ENCODE peak calls at places on chromosomes 13 and 19, in six cellular contexts. F is stomach, S is GM23338, R is breast epithelium, H is astrocyte, L is neural progenitor cell. Y is an unnamed sample. For H3K27me3, the result is how much of the 10 kb centered on the place peaks cover.

GRCh38 chr13:44306401-44307192 is 67.0 kb upstream of the SERP2 start:
- DNase-seq in F (peak), S (peak), R (no peak), H (peak), L (peak), Y (peak)

GRCh38 chr13:70171151-70171550 is 62.9 kb upstream of the KLHL1 start:
- DNase-seq in F (no peak), S (no peak), R (no peak), H (no peak), L (no peak), Y (no peak)

GRCh38 chr13:94427313-94427712 is 52.2 kb downstream of the DCT start:
- DNase-seq in F (no peak), S (no peak), R (no peak), H (no peak), L (no peak), Y (no peak)

GRCh38 chr13:61774903-61775302 is 359.3 kb upstream of the PCDH20 start:
- DNase-seq in F (no peak), S (no peak), R (no peak), H (no peak), L (no peak), Y (no peak)

GRCh38 chr19:48806818-48807589 is 3.8 kb downstream of the BCAT2 start:
- DNase-seq in F (no peak), S (peak), R (no peak), H (no peak), L (peak), Y (peak)

GRCh38 chr13:59531571-59532091 is 632.1 kb downstream of the DIAPH3 start:
- DNase-seq in F (peak), S (peak), R (peak), H (peak), L (peak), Y (peak)

GRCh38 chr19:56538761-56539263 is at the start of gene ZFP28:
- DNase-seq in F (no peak), S (peak), R (no peak), H (no peak), L (no peak), Y (peak)

GRCh38 chr13:44300895-44301638 is 72.6 kb upstream of the SERP2 start:
- DNase-seq in F (peak), S (no peak), R (peak), H (peak), L (no peak), Y (no peak)

GRCh38 chr19:15323496-15324235 is 8.7 kb downstream of the BRD4 start:
- DNase-seq in F (peak), S (no peak), R (no peak), H (no peak), L (no peak), Y (no peak)

GRCh38 chr13:91348906-91349435 is 1.5 kb downstream of the MIR17HG start:
- DNase-seq in F (peak), S (peak), R (peak), H (peak), L (peak), Y (peak)

GRCh38 chr13:27269114-27269665 is 1.4 kb upstream of the RASL11A start:
- DNase-seq in F (no peak), S (no peak), R (no peak), H (no peak), L (no peak), Y (no peak)

GRCh38 chr19:17441241-17442135 is 7.0 kb downstream of the TMEM221 start:
- DNase-seq in F (no peak), S (peak), R (no peak), H (peak), L (peak), Y (peak)

GRCh38 chr13:99339736-99340392 is 32.7 kb upstream of the GPR183 start:
- DNase-seq in F (peak), S (no peak), R (no peak), H (peak), L (no peak), Y (no peak)

GRCh38 chr13:103931885-103932284 is 865.7 kb upstream of the SLC10A2 start:
- DNase-seq in F (no peak), S (no peak), R (no peak), H (no peak), L (no peak), Y (no peak)

GRCh38 chr13:26544707-26545106 is 12.8 kb upstream of the WASF3 start:
- DNase-seq in F (no peak), S (no peak), R (no peak), H (no peak), L (no peak), Y (no peak)

GRCh38 chr13:97892717-97893116 is 60.8 kb upstream of the IPO5 start:
- DNase-seq in F (no peak), S (no peak), R (no peak), H (peak), L (no peak), Y (no peak)

GRCh38 chr19:6699935-6700334 is 20.5 kb downstream of the C3 start:
- DNase-seq in F (no peak), S (no peak), R (no peak), H (no peak), L (no peak), Y (no peak)

GRCh38 chr19:11881151-11881800 is 6.3 kb upstream of the ZNF69 start:
- DNase-seq in F (peak), S (peak), R (peak), H (peak), L (peak), Y (peak)

GRCh38 chr19:3061214-3062161 is 807 bp downstream of the TLE5 start:
- DNase-seq in F (peak), S (no peak), R (no peak), H (no peak), L (no peak), Y (peak)

GRCh38 chr19:28633223-28634030 is 579.5 kb downstream of the UQCRFS1 start:
- DNase-seq in F (no peak), S (peak), R (no peak), H (peak), L (peak), Y (peak)

GRCh38 chr13:44919103-44919804 is 70.0 kb downstream of the NUFIP1 start:
- DNase-seq in F (no peak), S (no peak), R (no peak), H (no peak), L (no peak), Y (no peak)

GRCh38 chr19:52099497-52100138 is 4.1 kb upstream of the ZNF841 start:
- DNase-seq in F (no peak), S (no peak), R (no peak), H (no peak), L (no peak), Y (no peak)

GRCh38 chr19:4823577-4823976 is 7.9 kb downstream of the TICAM1 start:
- DNase-seq in F (no peak), S (no peak), R (no peak), H (no peak), L (no peak), Y (no peak)

GRCh38 chr19:6735181-6735891 is 2.0 kb downstream of the GPR108 start:
- DNase-seq in F (no peak), S (no peak), R (no peak), H (no peak), L (no peak), Y (peak)

GRCh38 chr19:8304841-8305621 is 3.1 kb downstream of the CD320 start:
- DNase-seq in F (peak), S (peak), R (peak), H (no peak), L (peak), Y (peak)

GRCh38 chr19:35509018-35509652 is 4.3 kb downstream of the DMKN start:
- DNase-seq in F (peak), S (peak), R (no peak), H (no peak), L (peak), Y (peak)

GRCh38 chr19:35509861-35510625 is 3.4 kb downstream of the DMKN start:
- DNase-seq in F (peak), S (peak), R (peak), H (no peak), L (peak), Y (peak)

GRCh38 chr19:35507561-35507960 is 5.9 kb downstream of the DMKN start:
- DNase-seq in F (no peak), S (no peak), R (no peak), H (no peak), L (no peak), Y (no peak)

GRCh38 chr19:35505956-35506355 is 7.5 kb downstream of the DMKN start:
- DNase-seq in F (no peak), S (no peak), R (no peak), H (no peak), L (no peak), Y (no peak)

GRCh38 chr19:35508129-35508528 is 5.3 kb downstream of the DMKN start:
- DNase-seq in F (no peak), S (no peak), R (no peak), H (no peak), L (no peak), Y (no peak)
- H3K4me3 ChIP-seq in F (no peak), S (peak), R (no peak), H (no peak), L (peak), Y (no peak)

DNA sequence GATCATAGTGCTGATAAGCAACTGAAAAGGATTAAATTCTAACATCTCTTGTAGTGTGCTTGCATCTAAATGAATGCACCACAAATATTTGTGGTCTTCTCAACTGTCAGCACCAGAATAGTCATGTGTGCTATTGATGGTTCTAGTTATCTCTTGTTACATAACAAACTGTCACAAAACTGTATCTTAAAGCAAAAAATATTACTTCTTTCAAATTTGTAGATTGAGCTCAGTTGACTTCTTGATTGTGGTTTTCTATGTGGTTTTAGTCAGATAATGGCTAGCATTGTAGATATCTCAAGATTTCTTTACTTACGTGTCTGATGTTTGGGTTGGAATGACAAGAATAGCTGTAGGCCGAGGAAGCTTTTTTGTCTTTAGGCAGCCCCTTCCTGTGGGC is 431.3 kb downstream of the SLITRK6 start:
- DNase-seq in F (no peak), S (no peak), R (no peak), H (peak), L (no peak), Y (no peak)
- H3K27me3 ChIP-seq in F (under half), S (under half), R (under half), H (under half), L (under half), Y (under half)

DNA sequence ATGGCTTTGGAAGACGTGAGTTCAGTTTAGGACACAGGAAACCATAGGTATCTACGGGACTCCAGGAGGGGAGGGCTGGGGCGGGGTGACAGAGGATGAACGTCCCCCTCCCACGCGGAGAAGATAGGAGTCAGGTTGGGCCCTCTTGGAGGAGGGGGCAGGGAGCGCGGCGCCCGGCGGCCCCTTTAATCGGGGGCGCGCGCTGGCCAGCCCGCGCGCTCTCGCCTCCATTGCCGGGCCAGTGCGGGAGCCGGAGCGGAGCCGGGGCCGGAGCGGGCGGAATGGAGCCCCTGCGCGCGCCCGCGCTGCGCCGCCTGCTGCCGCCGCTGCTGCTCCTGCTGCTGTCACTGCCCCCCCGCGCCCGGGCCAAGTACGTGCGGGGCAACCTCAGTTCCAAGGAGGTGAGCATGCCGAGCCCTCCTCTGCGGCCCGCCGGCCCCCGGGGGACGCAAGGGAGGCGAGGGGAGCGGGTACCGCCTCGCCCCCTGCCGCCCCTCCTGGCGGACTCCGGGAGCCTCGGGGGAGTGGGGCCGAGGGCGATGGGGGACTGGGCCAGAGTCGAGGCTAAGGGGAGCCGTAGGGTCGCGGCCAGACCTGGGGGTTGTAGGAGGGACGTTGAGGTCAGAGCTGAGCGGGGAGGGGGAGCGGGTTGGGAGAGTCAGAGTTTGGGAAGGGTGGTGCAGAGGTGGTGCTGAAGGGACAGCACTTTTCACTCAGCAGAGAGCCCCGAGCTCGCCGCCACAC is at the start of gene TMEM145:
- DNase-seq in F (peak), S (peak), R (no peak), H (peak), L (peak), Y (peak)
- H3K4me3 ChIP-seq in F (peak), S (peak), R (peak), H (peak), L (peak), Y (peak)

GRCh38 chr19:45156231-45156630 is 4.6 kb downstream of the NKPD1 start:
- DNase-seq in F (no peak), S (peak), R (no peak), H (no peak), L (peak), Y (peak)
- H3K27me3 ChIP-seq in F (half or more), S (under half), R (under half), H (under half), L (half or more), Y (under half)

DNA sequence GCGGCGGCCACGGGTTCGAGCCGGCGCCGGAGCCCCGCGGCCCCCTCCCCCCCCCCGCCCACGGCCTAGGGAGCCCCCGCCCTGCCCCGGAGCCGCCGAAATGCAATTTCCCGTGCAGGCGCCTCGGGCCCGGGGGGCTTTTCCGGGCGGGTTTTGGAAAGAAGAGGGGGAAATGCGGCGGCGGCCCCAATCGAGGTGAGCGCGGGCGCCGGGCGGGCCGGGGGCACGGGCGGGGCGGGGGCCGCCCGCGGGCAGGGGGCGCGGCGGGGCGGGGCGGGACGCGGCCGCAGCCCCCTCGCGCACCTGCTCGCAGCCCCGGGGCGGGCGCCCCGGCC is 11.7 kb upstream of the NANOS3 start:
- DNase-seq in F (no peak), S (no peak), R (no peak), H (no peak), L (no peak), Y (no peak)
- H3K4me3 ChIP-seq in F (peak), S (peak), R (peak), H (peak), L (peak), Y (peak)